ENCODE peak calls at places on chromosome 13, in six cellular contexts. One of them, this sample, is unnamed.

GRCh38 chr13:66405908-66406802 is 824.0 kb downstream of the PCDH9 start:
- DNase-seq in B cell: no peak
- DNase-seq in H7: no peak
- DNase-seq in naive B cell: no peak
- DNase-seq in GM12865: no peak
- DNase-seq in NAMALWA: no peak
- DNase-seq in this sample: peak

GRCh38 chr13:93685900-93686299 is 459.3 kb downstream of the GPC6 start:
- DNase-seq in B cell: no peak
- DNase-seq in H7: no peak
- DNase-seq in naive B cell: no peak
- DNase-seq in GM12865: no peak
- DNase-seq in NAMALWA: no peak
- DNase-seq in this sample: no peak

GRCh38 chr13:22082437-22083100 is 411.7 kb downstream of the FGF9 start:
- DNase-seq in B cell: no peak
- DNase-seq in H7: no peak
- DNase-seq in naive B cell: no peak
- DNase-seq in GM12865: no peak
- DNase-seq in NAMALWA: no peak
- DNase-seq in this sample: no peak

GRCh38 chr13:113645329-113645728 is 12.7 kb downstream of the ATP4B start:
- DNase-seq in B cell: no peak
- DNase-seq in H7: no peak
- DNase-seq in naive B cell: no peak
- DNase-seq in GM12865: no peak
- DNase-seq in NAMALWA: no peak
- DNase-seq in this sample: no peak

GRCh38 chr13:29589234-29589633 is 6.3 kb downstream of the SLC7A1 start:
- DNase-seq in B cell: no peak
- DNase-seq in H7: no peak
- DNase-seq in naive B cell: no peak
- DNase-seq in GM12865: no peak
- DNase-seq in NAMALWA: no peak
- DNase-seq in this sample: no peak

GRCh38 chr13:21526707-21527454 is 67.8 kb upstream of the ZDHHC20 start:
- DNase-seq in B cell: no peak
- DNase-seq in H7: no peak
- DNase-seq in naive B cell: no peak
- DNase-seq in GM12865: no peak
- DNase-seq in NAMALWA: no peak
- DNase-seq in this sample: no peak

GRCh38 chr13:114339779-114340534 is 25.7 kb downstream of the CHAMP1 start:
- DNase-seq in B cell: peak
- DNase-seq in H7: no peak
- DNase-seq in naive B cell: peak
- DNase-seq in GM12865: peak
- DNase-seq in NAMALWA: peak
- DNase-seq in this sample: no peak

GRCh38 chr13:36432106-36432544 is at the start of gene CCNA1:
- DNase-seq in B cell: peak
- DNase-seq in H7: peak
- DNase-seq in naive B cell: peak
- DNase-seq in GM12865: peak
- DNase-seq in NAMALWA: no peak
- DNase-seq in this sample: no peak

GRCh38 chr13:54185785-54186184 is 1157.2 kb downstream of the OLFM4 start:
- DNase-seq in B cell: no peak
- DNase-seq in H7: peak
- DNase-seq in naive B cell: no peak
- DNase-seq in GM12865: no peak
- DNase-seq in NAMALWA: peak
- DNase-seq in this sample: no peak

GRCh38 chr13:94548382-94549240 is 47.3 kb downstream of the TGDS start:
- DNase-seq in B cell: no peak
- DNase-seq in H7: peak
- DNase-seq in naive B cell: no peak
- DNase-seq in GM12865: no peak
- DNase-seq in NAMALWA: peak
- DNase-seq in this sample: no peak

GRCh38 chr13:97780486-97780885 is 173.0 kb upstream of the IPO5 start:
- DNase-seq in B cell: no peak
- DNase-seq in H7: no peak
- DNase-seq in naive B cell: no peak
- DNase-seq in GM12865: no peak
- DNase-seq in NAMALWA: no peak
- DNase-seq in this sample: no peak

GRCh38 chr13:27535546-27535945 is 84.8 kb downstream of the LNX2 start:
- DNase-seq in B cell: no peak
- DNase-seq in H7: no peak
- DNase-seq in naive B cell: no peak
- DNase-seq in GM12865: no peak
- DNase-seq in NAMALWA: no peak
- DNase-seq in this sample: no peak

GRCh38 chr13:57138988-57139387 is 1.7 kb upstream of the PRR20A start:
- DNase-seq in B cell: no peak
- DNase-seq in H7: no peak
- DNase-seq in naive B cell: no peak
- DNase-seq in GM12865: no peak
- DNase-seq in NAMALWA: no peak
- DNase-seq in this sample: no peak

GRCh38 chr13:31063734-31064133 is 98.0 kb downstream of the HSPH1 start:
- DNase-seq in B cell: no peak
- DNase-seq in H7: no peak
- DNase-seq in naive B cell: no peak
- DNase-seq in GM12865: no peak
- DNase-seq in NAMALWA: no peak
- DNase-seq in this sample: no peak

GRCh38 chr13:51814825-51815650 is 11.1 kb upstream of the DHRS12 start:
- DNase-seq in B cell: peak
- DNase-seq in H7: peak
- DNase-seq in naive B cell: peak
- DNase-seq in GM12865: peak
- DNase-seq in NAMALWA: peak
- DNase-seq in this sample: no peak

GRCh38 chr13:63910406-63910957 is 2494.8 kb upstream of the PCDH20 start:
- DNase-seq in B cell: no peak
- DNase-seq in H7: peak
- DNase-seq in naive B cell: no peak
- DNase-seq in GM12865: no peak
- DNase-seq in NAMALWA: no peak
- DNase-seq in this sample: no peak

GRCh38 chr13:46311217-46311616 is 75.8 kb downstream of the RUBCNL start:
- DNase-seq in B cell: no peak
- DNase-seq in H7: no peak
- DNase-seq in naive B cell: no peak
- DNase-seq in GM12865: no peak
- DNase-seq in NAMALWA: no peak
- DNase-seq in this sample: no peak

GRCh38 chr13:73417012-73417615 is 358.3 kb downstream of the KLF5 start:
- DNase-seq in B cell: no peak
- DNase-seq in H7: peak
- DNase-seq in naive B cell: no peak
- DNase-seq in GM12865: peak
- DNase-seq in NAMALWA: peak
- DNase-seq in this sample: no peak

GRCh38 chr13:98890186-98890585 is 87.7 kb downstream of the DOCK9 start:
- DNase-seq in B cell: no peak
- DNase-seq in H7: no peak
- DNase-seq in naive B cell: no peak
- DNase-seq in GM12865: no peak
- DNase-seq in NAMALWA: no peak
- DNase-seq in this sample: no peak

GRCh38 chr13:24693862-24694471 is 13.8 kb downstream of the ATP12A start:
- DNase-seq in B cell: peak
- DNase-seq in H7: peak
- DNase-seq in naive B cell: no peak
- DNase-seq in GM12865: peak
- DNase-seq in NAMALWA: peak
- DNase-seq in this sample: no peak

GRCh38 chr13:111505175-111505777 is 184.8 kb downstream of the TEX29 start:
- DNase-seq in B cell: no peak
- DNase-seq in H7: peak
- DNase-seq in naive B cell: no peak
- DNase-seq in GM12865: no peak
- DNase-seq in NAMALWA: no peak
- DNase-seq in this sample: no peak

GRCh38 chr13:46531953-46532352 is 21.0 kb upstream of the LRCH1 start:
- DNase-seq in B cell: no peak
- DNase-seq in H7: no peak
- DNase-seq in naive B cell: no peak
- DNase-seq in GM12865: no peak
- DNase-seq in NAMALWA: no peak
- DNase-seq in this sample: no peak

GRCh38 chr13:51397262-51397933 is 55.4 kb downstream of the INTS6 start:
- DNase-seq in B cell: no peak
- DNase-seq in H7: peak
- DNase-seq in naive B cell: no peak
- DNase-seq in GM12865: no peak
- DNase-seq in NAMALWA: peak
- DNase-seq in this sample: no peak